ENCODE peak calls at places on chromosome 11, in five cellular contexts. E, G, V, R and C are unnamed samples.

GRCh38 chr11:99531468-99531867 is 510.7 kb downstream of the CNTN5 start:
- DNase-seq in V (no peak), R (no peak), E (no peak), G (no peak), C (no peak)

GRCh38 chr11:131593301-131593700 is 222.9 kb downstream of the NTM start:
- DNase-seq in R (no peak), G (no peak), V (no peak), E (no peak), C (no peak)

GRCh38 chr11:94658386-94658785 is 91.2 kb downstream of the PIWIL4 start:
- DNase-seq in V (no peak), G (no peak), E (no peak), R (no peak), C (peak; percentile 34)

GRCh38 chr11:11279956-11280689 is 72.9 kb downstream of the CSNK2A3 start:
- DNase-seq in R (no peak), E (no peak), G (no peak), V (no peak), C (no peak)

GRCh38 chr11:26779466-26779865 is 57.6 kb upstream of the SLC5A12 start:
- DNase-seq in R (no peak), E (no peak), G (no peak), V (no peak), C (no peak)

GRCh38 chr11:1827931-1828330 is 6.9 kb upstream of the SYT8 start:
- DNase-seq in R (peak; percentile 65), E (no peak), V (no peak), G (no peak), C (no peak)

GRCh38 chr11:131483453-131483852 is 113.0 kb downstream of the NTM start:
- DNase-seq in V (no peak), E (no peak), G (no peak), R (no peak), C (no peak)

GRCh38 chr11:20647976-20648565 is 21.3 kb upstream of the NELL1 start:
- DNase-seq in R (no peak), E (peak; percentile 61), V (peak; percentile 8), G (peak; percentile 71), C (peak; percentile 55)

GRCh38 chr11:14445542-14446530 is 53.8 kb downstream of the COPB1 start:
- DNase-seq in R (no peak), E (no peak), G (no peak), V (no peak), C (no peak)

GRCh38 chr11:103862049-103862826 is 174.2 kb upstream of the DDI1 start:
- DNase-seq in V (no peak), E (no peak), R (no peak), G (no peak), C (no peak)

GRCh38 chr11:61281581-61282250 is 13.4 kb downstream of the VWCE start:
- DNase-seq in G (peak; percentile 56), R (no peak), V (no peak), E (peak; percentile 18), C (peak; percentile 54)

GRCh38 chr11:86608251-86608799 is 64.1 kb downstream of the ME3 start:
- DNase-seq in E (peak; percentile 52), V (peak; percentile 46), R (peak; percentile 79), G (peak; percentile 46), C (peak; percentile 73)

GRCh38 chr11:44630511-44631210 is 65.2 kb downstream of the CD82 start:
- DNase-seq in G (no peak), E (no peak), V (no peak), R (peak; percentile 29), C (peak; percentile 7)

GRCh38 chr11:134556186-134556585 is 144.1 kb upstream of the B3GAT1 start:
- DNase-seq in R (no peak), V (no peak), G (no peak), E (no peak), C (no peak)

GRCh38 chr11:69169479-69169878 is 13.7 kb downstream of the SMIM38 start:
- DNase-seq in G (no peak), E (no peak), V (no peak), R (no peak), C (no peak)

GRCh38 chr11:129042503-129042902 is 99.8 kb upstream of the TP53AIP1 start:
- DNase-seq in E (no peak), G (no peak), R (no peak), V (no peak), C (no peak)